ENCODE peak calls at places on chromosomes 16 and 17, in five cellular contexts. G is GM12864, A is trophoblast cell, C is GM04504, V is HFFc6. B is an unnamed sample.

GRCh38 chr16:49596119-49596518 is 222.5 kb downstream of the C16orf78 start:
- DNase-seq in G (no peak), A (peak; percentile 36), C (no peak), V (no peak), B (no peak)

GRCh38 chr16:10738231-10739077 is 5.2 kb upstream of the NUBP1 start:
- DNase-seq in G (peak; percentile 87), A (peak; percentile 84), C (no peak), V (peak; percentile 75), B (peak; percentile 92)

GRCh38 chr17:76659928-76660614 is 16.5 kb upstream of the ST6GALNAC1 start:
- DNase-seq in G (no peak), A (peak; percentile 88), C (no peak), V (no peak), B (no peak)

GRCh38 chr16:64478258-64478906 is 643.5 kb downstream of the CDH11 start:
- DNase-seq in G (no peak), A (no peak), C (peak; percentile 34), V (peak; percentile 41), B (peak; percentile 64)

GRCh38 chr16:23408242-23409201 is 44.5 kb downstream of the COG7 start:
- DNase-seq in G (no peak), A (peak; percentile 19), C (peak; percentile 64), V (peak; percentile 76), B (no peak)

GRCh38 chr16:56977823-56978430 is 11.4 kb upstream of the NLRC5 start:
- DNase-seq in G (no peak), A (peak; percentile 29), C (no peak), V (no peak), B (no peak)

GRCh38 chr17:81335388-81336157 is 40.5 kb upstream of the SLC38A10 start:
- DNase-seq in G (no peak), A (no peak), C (no peak), V (no peak), B (no peak)

GRCh38 chr16:58035356-58036170 is 10.0 kb downstream of the MMP15 start:
- DNase-seq in G (no peak), A (no peak), C (no peak), V (no peak), B (no peak)

GRCh38 chr17:48121921-48122650 is 14.5 kb downstream of the SNX11 start:
- DNase-seq in G (no peak), A (no peak), C (no peak), V (no peak), B (no peak)

GRCh38 chr17:13365331-13365730 is 236.4 kb downstream of the HS3ST3A1 start:
- DNase-seq in G (no peak), A (no peak), C (no peak), V (no peak), B (no peak)

GRCh38 chr17:13362341-13363122 is 239.2 kb downstream of the HS3ST3A1 start:
- DNase-seq in G (no peak), A (no peak), C (peak; percentile 38), V (peak; percentile 64), B (no peak)

GRCh38 chr16:80852261-80852872 is 48.0 kb upstream of the CDYL2 start:
- DNase-seq in G (peak; percentile 3), A (peak; percentile 28), C (no peak), V (peak; percentile 21), B (peak; percentile 31)

B was measured in HepG2.